ENCODE peak calls at places on chromosomes 3 and 15, in nine cellular contexts. O, Y, Q, R, E, A, C, B and V are unnamed samples.

GRCh38 chr3:130849111-130849552 is 44.8 kb upstream of the ATP2C1 start:
- DNase-seq in Q (no peak), A (no peak), E (peak; percentile 78), R (no peak), O (no peak), B (no peak), C (peak; percentile 41), Y (no peak), V (no peak)

GRCh38 chr3:172290457-172290856 is 157.8 kb downstream of the GHSR start:
- DNase-seq in R (no peak), C (no peak), O (no peak), Y (no peak), Q (no peak), A (no peak), E (no peak), B (no peak), V (no peak)

GRCh38 chr3:31968927-31969418 is 12.1 kb downstream of the OSBPL10 start:
- DNase-seq in O (peak; percentile 74), Y (peak; percentile 98), A (no peak), B (no peak), C (peak; percentile 100), Q (no peak), R (no peak), E (no peak), V (peak; percentile 41)

GRCh38 chr3:10164546-10165393 is at the start of gene IRAK2:
- DNase-seq in B (no peak), Q (peak; percentile 77), R (peak; percentile 87), C (peak; percentile 67), O (peak; percentile 68), Y (peak; percentile 56), E (peak; percentile 7), A (peak; percentile 61), V (peak; percentile 71)

GRCh38 chr3:167032267-167032876 is 347.7 kb downstream of the ZBBX start:
- DNase-seq in A (peak; percentile 22), B (no peak), O (no peak), Y (peak; percentile 65), E (peak; percentile 26), Q (no peak), C (peak; percentile 52), R (no peak), V (peak; percentile 4)

GRCh38 chr3:30612422-30613134 is 6.2 kb downstream of the TGFBR2 start:
- DNase-seq in R (no peak), E (no peak), C (no peak), Y (no peak), Q (no peak), B (no peak), A (no peak), O (no peak), V (no peak)

GRCh38 chr3:58059349-58060321 is 51.4 kb downstream of the FLNB start:
- DNase-seq in O (no peak), A (no peak), E (no peak), C (peak; percentile 73), R (peak; percentile 88), B (no peak), Y (peak; percentile 97), Q (no peak), V (peak; percentile 66)

GRCh38 chr15:57665187-57665586 is 41.3 kb upstream of the POLR2M start:
- DNase-seq in A (no peak), E (no peak), Q (no peak), O (no peak), R (no peak), Y (no peak), B (no peak), C (no peak), V (no peak)

GRCh38 chr3:170690133-170690981 is 104.5 kb upstream of the SLC7A14 start:
- DNase-seq in A (peak; percentile 48), B (no peak), C (peak; percentile 53), E (peak; percentile 31), R (peak; percentile 77), O (peak; percentile 53), Y (peak; percentile 53), Q (peak; percentile 68), V (peak; percentile 19)

GRCh38 chr3:147886889-147887288 is 477.7 kb downstream of the ZIC1 start:
- DNase-seq in E (no peak), O (no peak), Y (no peak), Q (no peak), A (no peak), R (no peak), B (no peak), C (no peak), V (no peak)

GRCh38 chr15:71325461-71325860 is 210.2 kb downstream of the THSD4 start:
- DNase-seq in C (peak; percentile 32), A (no peak), O (no peak), E (no peak), R (no peak), Q (no peak), Y (peak; percentile 79), B (no peak), V (no peak)

GRCh38 chr3:126306397-126306796 is 50.8 kb downstream of the KLF15 start:
- DNase-seq in E (no peak), O (no peak), R (no peak), A (no peak), B (no peak), Y (no peak), Q (no peak), C (no peak), V (no peak)

GRCh38 chr3:13619661-13620230 is 70.8 kb downstream of the FBLN2 start:
- DNase-seq in Y (no peak), E (no peak), O (no peak), A (no peak), B (no peak), R (no peak), C (no peak), Q (no peak), V (no peak)

GRCh38 chr3:120642368-120642948 is 39.6 kb downstream of the HGD start:
- DNase-seq in C (no peak), R (no peak), A (no peak), E (no peak), B (no peak), O (no peak), Q (peak; percentile 4), Y (peak; percentile 85), V (peak; percentile 48)